ENCODE peak calls at places on chromosomes 5 and 9, in six cellular contexts. One of them, this sample, is unnamed.

GRCh38 chr9:135262248-135262647 is 174.8 kb downstream of the OLFM1 start:
- DNase-seq in HCT116: no peak
- DNase-seq in heart left ventricle: no peak
- DNase-seq in body of pancreas: no peak
- DNase-seq in foreskin fibroblast: no peak
- DNase-seq in psoas muscle: no peak
- DNase-seq in this sample: no peak

GRCh38 chr9:69131682-69132081 is 42.4 kb upstream of the TJP2 start:
- DNase-seq in HCT116: no peak
- DNase-seq in heart left ventricle: no peak
- DNase-seq in body of pancreas: peak; percentile 20
- DNase-seq in foreskin fibroblast: peak; percentile 91
- DNase-seq in psoas muscle: peak; percentile 58
- DNase-seq in this sample: no peak

GRCh38 chr5:67065237-67065636 is 131.4 kb downstream of the CD180 start:
- DNase-seq in HCT116: no peak
- DNase-seq in heart left ventricle: no peak
- DNase-seq in body of pancreas: no peak
- DNase-seq in foreskin fibroblast: no peak
- DNase-seq in psoas muscle: no peak
- DNase-seq in this sample: peak; percentile 61

GRCh38 chr5:128213340-128213739 is 129.8 kb downstream of the SLC12A2 start:
- DNase-seq in HCT116: peak; percentile 61
- DNase-seq in heart left ventricle: peak; percentile 27
- DNase-seq in body of pancreas: peak; percentile 40
- DNase-seq in foreskin fibroblast: peak; percentile 60
- DNase-seq in psoas muscle: no peak
- DNase-seq in this sample: peak; percentile 63

GRCh38 chr5:88939300-88939699 is 56.3 kb upstream of the MEF2C start:
- DNase-seq in HCT116: no peak
- DNase-seq in heart left ventricle: no peak
- DNase-seq in body of pancreas: no peak
- DNase-seq in foreskin fibroblast: no peak
- DNase-seq in psoas muscle: no peak
- DNase-seq in this sample: no peak

GRCh38 chr9:117487555-117488175 is 72.8 kb upstream of the ASTN2 start:
- DNase-seq in HCT116: no peak
- DNase-seq in heart left ventricle: peak; percentile 57
- DNase-seq in body of pancreas: peak; percentile 80
- DNase-seq in foreskin fibroblast: peak; percentile 5
- DNase-seq in psoas muscle: peak; percentile 82
- DNase-seq in this sample: peak; percentile 47

GRCh38 chr5:42807722-42808447 is 3.8 kb downstream of the SELENOP start:
- DNase-seq in HCT116: no peak
- DNase-seq in heart left ventricle: no peak
- DNase-seq in body of pancreas: peak; percentile 19
- DNase-seq in foreskin fibroblast: no peak
- DNase-seq in psoas muscle: no peak
- DNase-seq in this sample: no peak

GRCh38 chr9:124613849-124614248 is 106.7 kb upstream of the NR5A1 start:
- DNase-seq in HCT116: no peak
- DNase-seq in heart left ventricle: no peak
- DNase-seq in body of pancreas: no peak
- DNase-seq in foreskin fibroblast: no peak
- DNase-seq in psoas muscle: no peak
- DNase-seq in this sample: no peak

GRCh38 chr5:15823413-15823812 is 323.4 kb downstream of the FBXL7 start:
- DNase-seq in HCT116: no peak
- DNase-seq in heart left ventricle: no peak
- DNase-seq in body of pancreas: no peak
- DNase-seq in foreskin fibroblast: peak; percentile 20
- DNase-seq in psoas muscle: no peak
- DNase-seq in this sample: no peak

GRCh38 chr9:110027624-110028023 is 180.3 kb downstream of the C9orf152 start:
- DNase-seq in HCT116: no peak
- DNase-seq in heart left ventricle: peak; percentile 56
- DNase-seq in body of pancreas: no peak
- DNase-seq in foreskin fibroblast: peak; percentile 73
- DNase-seq in psoas muscle: no peak
- DNase-seq in this sample: no peak

GRCh38 chr5:175873090-175873454 is 1.7 kb downstream of the CPLX2 start:
- DNase-seq in HCT116: no peak
- DNase-seq in heart left ventricle: no peak
- DNase-seq in body of pancreas: no peak
- DNase-seq in foreskin fibroblast: no peak
- DNase-seq in psoas muscle: no peak
- DNase-seq in this sample: peak; percentile 18

GRCh38 chr9:115591584-115591984 is 473.6 kb upstream of the TNC start:
- DNase-seq in HCT116: peak; percentile 84
- DNase-seq in heart left ventricle: peak; percentile 48
- DNase-seq in body of pancreas: peak; percentile 79
- DNase-seq in foreskin fibroblast: peak; percentile 97
- DNase-seq in psoas muscle: peak; percentile 71
- DNase-seq in this sample: peak; percentile 7

GRCh38 chr9:126338945-126339344 is 12.3 kb downstream of the MVB12B start:
- DNase-seq in HCT116: no peak
- DNase-seq in heart left ventricle: no peak
- DNase-seq in body of pancreas: no peak
- DNase-seq in foreskin fibroblast: no peak
- DNase-seq in psoas muscle: no peak
- DNase-seq in this sample: no peak

GRCh38 chr5:9173281-9174048 is 372.4 kb downstream of the SEMA5A start:
- DNase-seq in HCT116: no peak
- DNase-seq in heart left ventricle: no peak
- DNase-seq in body of pancreas: no peak
- DNase-seq in foreskin fibroblast: peak; percentile 81
- DNase-seq in psoas muscle: no peak
- DNase-seq in this sample: no peak

GRCh38 chr5:616342-617039 is 4.4 kb downstream of the CEP72 start:
- DNase-seq in HCT116: no peak
- DNase-seq in heart left ventricle: no peak
- DNase-seq in body of pancreas: peak; percentile 10
- DNase-seq in foreskin fibroblast: no peak
- DNase-seq in psoas muscle: peak; percentile 44
- DNase-seq in this sample: peak; percentile 20

GRCh38 chr5:33631139-33631538 is 190.4 kb downstream of the TARS1 start:
- DNase-seq in HCT116: no peak
- DNase-seq in heart left ventricle: no peak
- DNase-seq in body of pancreas: no peak
- DNase-seq in foreskin fibroblast: no peak
- DNase-seq in psoas muscle: no peak
- DNase-seq in this sample: no peak

GRCh38 chr5:76162335-76162734 is 79.2 kb downstream of the SV2C start:
- DNase-seq in HCT116: no peak
- DNase-seq in heart left ventricle: no peak
- DNase-seq in body of pancreas: no peak
- DNase-seq in foreskin fibroblast: no peak
- DNase-seq in psoas muscle: no peak
- DNase-seq in this sample: no peak

GRCh38 chr9:130443840-130444492 is 795 bp upstream of the ASS1 start:
- DNase-seq in HCT116: no peak
- DNase-seq in heart left ventricle: no peak
- DNase-seq in body of pancreas: peak; percentile 44
- DNase-seq in foreskin fibroblast: no peak
- DNase-seq in psoas muscle: peak; percentile 70
- DNase-seq in this sample: no peak

GRCh38 chr9:137202966-137203365 is 2.4 kb upstream of the TPRN start:
- DNase-seq in HCT116: no peak
- DNase-seq in heart left ventricle: no peak
- DNase-seq in body of pancreas: no peak
- DNase-seq in foreskin fibroblast: no peak
- DNase-seq in psoas muscle: no peak
- DNase-seq in this sample: no peak

GRCh38 chr9:77502568-77502967 is 145.6 kb downstream of the GNA14 start:
- DNase-seq in HCT116: no peak
- DNase-seq in heart left ventricle: no peak
- DNase-seq in body of pancreas: no peak
- DNase-seq in foreskin fibroblast: no peak
- DNase-seq in psoas muscle: no peak
- DNase-seq in this sample: no peak

GRCh38 chr5:107869459-107870115 is 198.8 kb upstream of the EFNA5 start:
- DNase-seq in HCT116: peak; percentile 36
- DNase-seq in heart left ventricle: no peak
- DNase-seq in body of pancreas: no peak
- DNase-seq in foreskin fibroblast: peak; percentile 72
- DNase-seq in psoas muscle: no peak
- DNase-seq in this sample: no peak

GRCh38 chr9:116282598-116282997 is 129.0 kb downstream of the PAPPA start:
- DNase-seq in HCT116: no peak
- DNase-seq in heart left ventricle: no peak
- DNase-seq in body of pancreas: no peak
- DNase-seq in foreskin fibroblast: no peak
- DNase-seq in psoas muscle: no peak
- DNase-seq in this sample: no peak

GRCh38 chr5:111935835-111936234 is 178.8 kb upstream of the NREP start:
- DNase-seq in HCT116: no peak
- DNase-seq in heart left ventricle: no peak
- DNase-seq in body of pancreas: no peak
- DNase-seq in foreskin fibroblast: no peak
- DNase-seq in psoas muscle: no peak
- DNase-seq in this sample: no peak

GRCh38 chr5:101473483-101473882 is 570.4 kb upstream of the ST8SIA4 start:
- DNase-seq in HCT116: no peak
- DNase-seq in heart left ventricle: no peak
- DNase-seq in body of pancreas: no peak
- DNase-seq in foreskin fibroblast: peak; percentile 1
- DNase-seq in psoas muscle: no peak
- DNase-seq in this sample: no peak

GRCh38 chr9:33233659-33234335 is 6.2 kb upstream of the SPINK4 start:
- DNase-seq in HCT116: peak; percentile 95
- DNase-seq in heart left ventricle: no peak
- DNase-seq in body of pancreas: peak; percentile 99
- DNase-seq in foreskin fibroblast: peak; percentile 89
- DNase-seq in psoas muscle: no peak
- DNase-seq in this sample: peak; percentile 20

GRCh38 chr9:83906144-83906543 is 15.1 kb downstream of the KIF27 start:
- DNase-seq in HCT116: no peak
- DNase-seq in heart left ventricle: no peak
- DNase-seq in body of pancreas: no peak
- DNase-seq in foreskin fibroblast: no peak
- DNase-seq in psoas muscle: no peak
- DNase-seq in this sample: no peak

GRCh38 chr9:72131206-72131605 is 18.0 kb upstream of the GDA start:
- DNase-seq in HCT116: no peak
- DNase-seq in heart left ventricle: no peak
- DNase-seq in body of pancreas: no peak
- DNase-seq in foreskin fibroblast: no peak
- DNase-seq in psoas muscle: no peak
- DNase-seq in this sample: no peak

GRCh38 chr5:97131139-97131710 is 11.2 kb downstream of the LIX1 start:
- DNase-seq in HCT116: no peak
- DNase-seq in heart left ventricle: no peak
- DNase-seq in body of pancreas: no peak
- DNase-seq in foreskin fibroblast: no peak
- DNase-seq in psoas muscle: no peak
- DNase-seq in this sample: no peak

DNA sequence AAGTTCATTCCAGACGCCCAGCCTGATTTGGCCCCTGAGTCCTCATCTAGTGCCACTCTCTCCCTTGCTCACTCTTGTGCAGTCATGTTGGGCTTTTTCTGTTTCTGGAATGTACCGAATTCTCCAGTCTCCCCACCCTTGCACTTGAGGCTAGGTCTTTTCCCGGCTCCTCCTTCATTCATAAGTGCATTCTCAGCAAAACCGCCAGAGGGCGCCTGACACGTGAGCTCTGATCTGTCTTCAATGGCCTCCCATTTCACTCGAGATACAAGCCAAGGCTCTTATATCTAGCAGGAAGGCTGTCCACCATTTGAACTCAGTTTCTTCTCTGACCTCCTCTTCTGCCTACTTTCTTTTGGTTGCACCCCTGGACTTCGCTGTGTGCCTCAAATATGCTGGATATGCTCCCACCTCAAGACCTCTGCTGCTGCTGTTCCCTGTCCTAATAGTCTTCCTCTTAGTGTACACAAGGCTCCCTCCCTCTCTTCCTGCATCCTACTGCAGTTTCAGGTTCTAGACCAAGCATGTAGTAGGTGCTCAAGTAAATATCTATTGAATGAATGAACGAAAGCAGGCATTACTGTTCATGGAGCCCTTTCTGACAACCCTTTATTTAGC is 568.1 kb upstream of the WWC1 start:
- DNase-seq in HCT116: peak; percentile 72
- DNase-seq in heart left ventricle: peak; percentile 60
- DNase-seq in body of pancreas: peak; percentile 71
- DNase-seq in foreskin fibroblast: peak; percentile 47
- DNase-seq in psoas muscle: peak; percentile 68
- DNase-seq in this sample: peak; percentile 77
- TF ChIP-seq CTCF in HCT116: peak; percentile 88
- TF ChIP-seq CTCF in heart left ventricle: peak; percentile 86
- TF ChIP-seq CTCF in body of pancreas: peak; percentile 61
- TF ChIP-seq CTCF in foreskin fibroblast: peak; percentile 82
- TF ChIP-seq CTCF in psoas muscle: peak; percentile 67
- TF ChIP-seq CTCF in this sample: peak; percentile 74

GRCh38 chr5:133347039-133347438 is 265.3 kb downstream of the FSTL4 start:
- DNase-seq in HCT116: peak; percentile 56
- DNase-seq in heart left ventricle: no peak
- DNase-seq in body of pancreas: no peak
- DNase-seq in foreskin fibroblast: no peak
- DNase-seq in psoas muscle: no peak
- DNase-seq in this sample: no peak
- TF ChIP-seq CTCF in HCT116: peak; percentile 73
- TF ChIP-seq CTCF in heart left ventricle: no peak
- TF ChIP-seq CTCF in body of pancreas: no peak
- TF ChIP-seq CTCF in foreskin fibroblast: no peak
- TF ChIP-seq CTCF in psoas muscle: no peak
- TF ChIP-seq CTCF in this sample: no peak

GRCh38 chr9:34492051-34492450 is 30.7 kb downstream of the ENHO start:
- DNase-seq in HCT116: no peak
- DNase-seq in heart left ventricle: no peak
- DNase-seq in body of pancreas: no peak
- DNase-seq in foreskin fibroblast: no peak
- DNase-seq in psoas muscle: no peak
- DNase-seq in this sample: no peak
- TF ChIP-seq CTCF in HCT116: no peak
- TF ChIP-seq CTCF in heart left ventricle: no peak
- TF ChIP-seq CTCF in body of pancreas: no peak
- TF ChIP-seq CTCF in foreskin fibroblast: no peak
- TF ChIP-seq CTCF in psoas muscle: no peak
- TF ChIP-seq CTCF in this sample: no peak

GRCh38 chr5:168291281-168291960 is at the start of gene WWC1:
- DNase-seq in HCT116: peak; percentile 79
- DNase-seq in heart left ventricle: no peak
- DNase-seq in body of pancreas: peak; percentile 92
- DNase-seq in foreskin fibroblast: peak; percentile 36
- DNase-seq in psoas muscle: no peak
- DNase-seq in this sample: peak; percentile 51
- TF ChIP-seq CTCF in HCT116: peak; percentile 26
- TF ChIP-seq CTCF in heart left ventricle: no peak
- TF ChIP-seq CTCF in body of pancreas: peak; percentile 58
- TF ChIP-seq CTCF in foreskin fibroblast: peak; percentile 21
- TF ChIP-seq CTCF in psoas muscle: no peak
- TF ChIP-seq CTCF in this sample: no peak

This sample was measured in activated CD8-positive, alpha-beta T cell treated with anti-CD3 and anti-CD28 coated beads for 36 hours.